ENCODE peak calls at places on chromosomes 4 and X, in five cellular contexts. R is dorsolateral prefrontal cortex, E is brain microvascular endothelial cell, M is endothelial cell, I is B cell. X is an unnamed sample.

GRCh38 chrX:1451251-1451675 is 1.4 kb downstream of the ASMTL start:
- DNase-seq in M (no peak), E (no peak), R (no peak), I (peak), X (peak)

GRCh38 chrX:9940397-9940796 is 26.8 kb upstream of the CLDN34 start:
- DNase-seq in E (peak), R (peak), I (no peak), M (no peak), X (no peak)

GRCh38 chr4:103451341-103451740 is 253.2 kb upstream of the CENPE start:
- DNase-seq in E (no peak), M (no peak), I (no peak), R (no peak), X (no peak)

GRCh38 chrX:2928127-2928582 is 984 bp downstream of the ARSD start:
- DNase-seq in R (no peak), E (peak), I (peak), M (peak), X (no peak)

GRCh38 chr4:113026556-113026955 is 22.9 kb upstream of the ANK2 start:
- DNase-seq in E (peak), R (no peak), M (no peak), I (no peak), X (no peak)

GRCh38 chr4:42654606-42655005 is 2.3 kb downstream of the ATP8A1 start:
- DNase-seq in I (no peak), R (no peak), E (peak), M (no peak), X (peak)

GRCh38 chr4:145935253-145936141 is 3.1 kb downstream of the ZNF827 start:
- DNase-seq in R (no peak), E (no peak), M (peak), I (peak), X (peak)

GRCh38 chrX:47361538-47362511 is 8.6 kb upstream of the ZNF157 start:
- DNase-seq in I (peak), E (peak), R (peak), M (peak), X (peak)

GRCh38 chr4:138311771-138312535 is 69.8 kb upstream of the SLC7A11 start:
- DNase-seq in R (no peak), M (no peak), E (no peak), I (no peak), X (no peak)

GRCh38 chrX:10089378-10089795 is 67.4 kb upstream of the CLCN4 start:
- DNase-seq in E (no peak), I (no peak), R (no peak), M (no peak), X (no peak)

GRCh38 chr4:47654972-47655693 is 170.1 kb downstream of the ATP10D start:
- DNase-seq in E (no peak), R (no peak), I (no peak), M (no peak), X (no peak)

GRCh38 chrX:136219893-136220292 is 31.3 kb downstream of the MAP7D3 start:
- DNase-seq in R (no peak), M (no peak), E (no peak), I (no peak), X (no peak)

GRCh38 chrX:155148724-155149537 is 67.3 kb upstream of the VBP1 start:
- DNase-seq in R (no peak), I (peak), E (peak), M (peak), X (peak)

GRCh38 chr4:54657194-54657555 is 582 bp upstream of the KIT start:
- DNase-seq in E (no peak), I (no peak), R (no peak), M (peak), X (peak)

GRCh38 chrX:30308263-30309138 is 689 bp downstream of the NR0B1 start:
- DNase-seq in M (peak), R (no peak), I (no peak), E (no peak), X (peak)

GRCh38 chr4:184443318-184443717 is 31.0 kb downstream of the IRF2 start:
- DNase-seq in M (no peak), E (no peak), I (no peak), R (no peak), X (no peak)

GRCh38 chrX:46922601-46923000 is 10.4 kb downstream of the JADE3 start:
- DNase-seq in R (no peak), M (no peak), I (no peak), E (no peak), X (no peak)

GRCh38 chr4:78361621-78362120 is 189.9 kb upstream of the ANXA3 start:
- DNase-seq in I (no peak), M (no peak), R (no peak), E (no peak), X (no peak)

GRCh38 chrX:97522307-97522706 is 638.6 kb downstream of the RPA4 start:
- DNase-seq in I (no peak), R (no peak), M (no peak), E (no peak), X (no peak)

GRCh38 chr4:136342666-136343065 is 1189.6 kb downstream of the PCDH18 start:
- DNase-seq in R (no peak), E (no peak), I (no peak), M (no peak), X (no peak)

GRCh38 chr4:59818656-59819055 is 1381.5 kb upstream of the ADGRL3 start:
- DNase-seq in E (no peak), I (peak), R (no peak), M (no peak), X (peak)

GRCh38 chr4:110005461-110006056 is 92.9 kb downstream of the EGF start:
- DNase-seq in R (no peak), E (peak), M (no peak), I (peak), X (peak)

GRCh38 chr4:159169903-159170302 is 67.0 kb downstream of the RAPGEF2 start:
- DNase-seq in I (no peak), E (no peak), R (no peak), M (no peak), X (no peak)

GRCh38 chrX:47573334-47574095 is 8.7 kb upstream of the TIMP1 start:
- DNase-seq in M (peak), I (no peak), E (no peak), R (no peak), X (no peak)

GRCh38 chr4:89800527-89801103 is 36.3 kb downstream of the SNCA start:
- DNase-seq in E (peak), R (no peak), I (no peak), M (no peak), X (no peak)

GRCh38 chr4:174865418-174865985 is 36.5 kb upstream of the GLRA3 start:
- DNase-seq in I (no peak), M (no peak), E (no peak), R (no peak), X (no peak)

GRCh38 chr4:41331224-41331623 is 74.5 kb downstream of the UCHL1 start:
- DNase-seq in M (no peak), E (no peak), I (no peak), R (no peak), X (no peak)

GRCh38 chrX:55057691-55058249 is 17.1 kb upstream of the PAGE2B start:
- DNase-seq in R (no peak), I (peak), M (peak), E (peak), X (peak)

GRCh38 chrX:2610246-2611170 is 80.6 kb upstream of the CD99 start:
- DNase-seq in R (no peak), M (no peak), I (no peak), E (no peak), X (no peak)

GRCh38 chr4:13164783-13165371 is 319.3 kb downstream of the RAB28 start:
- DNase-seq in I (no peak), E (no peak), M (no peak), R (no peak), X (no peak)

GRCh38 chr4:77931452-77932135 is 69.0 kb downstream of the MRPL1 start:
- DNase-seq in I (no peak), M (no peak), E (peak), R (no peak), X (no peak)

GRCh38 chrX:70479197-70479969 is 34.7 kb downstream of the DLG3 start:
- DNase-seq in E (peak), R (no peak), I (no peak), M (no peak), X (no peak)

GRCh38 chrX:140764401-140764919 is 54.9 kb downstream of the LINC00632 start:
- DNase-seq in E (peak), R (no peak), M (peak), I (no peak), X (no peak)

GRCh38 chr4:1239141-1239948 is 9.6 kb downstream of the CTBP1 start:
- DNase-seq in R (no peak), M (no peak), E (no peak), I (no peak), X (no peak)

GRCh38 chrX:17500145-17500579 is 125.2 kb downstream of the NHS start:
- DNase-seq in E (peak), R (no peak), I (no peak), M (no peak), X (no peak)

GRCh38 chr4:150209140-150209829 is 131.0 kb downstream of the DCLK2 start:
- DNase-seq in M (peak), E (peak), R (no peak), I (peak), X (peak)

GRCh38 chr4:143431526-143432257 is 81.8 kb upstream of the SMARCA5 start:
- DNase-seq in I (no peak), E (no peak), M (no peak), R (no peak), X (no peak)

GRCh38 chrX:67673741-67674274 is 130.0 kb downstream of the AR start:
- DNase-seq in M (no peak), R (no peak), E (no peak), I (no peak), X (no peak)

GRCh38 chrX:82945332-82945731 is 562.8 kb upstream of the POU3F4 start:
- DNase-seq in I (no peak), R (no peak), M (no peak), E (no peak), X (no peak)
- TF ChIP-seq CTCF in I (no peak), R (no peak), M (no peak), E (no peak), X (no peak)

DNA sequence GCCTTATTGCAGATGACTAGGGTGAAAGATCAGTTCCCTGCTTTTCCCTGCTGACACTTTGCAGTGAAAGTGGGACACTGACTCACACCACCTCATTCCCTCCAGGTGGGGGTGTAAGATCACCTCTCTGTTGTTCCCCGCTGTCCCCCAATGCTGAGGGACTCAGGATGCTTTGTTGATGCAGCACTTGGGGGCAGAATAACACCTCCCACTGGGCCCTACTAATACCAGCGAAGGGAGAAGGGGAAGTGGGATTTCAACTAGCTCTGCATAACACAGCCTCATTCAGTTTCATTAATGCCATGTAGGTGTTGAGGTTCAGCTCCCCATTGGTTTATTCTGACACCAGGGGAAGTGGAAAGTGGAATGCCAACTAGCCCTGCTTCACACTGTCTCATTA is 43.6 kb upstream of the IL1RAPL2 start:
- DNase-seq in E (no peak), I (no peak), R (no peak), M (no peak), X (no peak)
- TF ChIP-seq CTCF in E (no peak), I (no peak), R (no peak), M (no peak), X (no peak)

DNA sequence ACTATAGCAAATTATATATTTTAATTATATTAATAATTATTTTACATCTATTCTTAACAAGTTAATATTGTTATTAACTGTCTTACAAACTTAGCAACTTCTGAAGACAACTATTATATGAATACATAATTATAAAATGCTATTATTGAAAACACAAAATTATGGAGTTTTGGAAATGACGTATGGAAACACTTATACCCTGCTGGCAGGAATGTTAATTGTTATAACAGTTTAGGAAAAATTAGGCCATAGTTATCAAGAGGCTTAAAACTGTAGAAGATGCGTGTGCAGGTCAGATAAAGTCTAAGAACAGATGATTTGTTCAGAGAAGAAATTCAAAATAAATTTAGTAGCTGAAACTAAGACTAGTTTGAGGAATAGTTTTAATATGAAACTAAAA is 211.7 kb downstream of the FAT4 start:
- DNase-seq in E (no peak), I (no peak), R (no peak), M (no peak), X (no peak)
- TF ChIP-seq CTCF in E (no peak), I (no peak), R (no peak), M (peak), X (no peak)

DNA sequence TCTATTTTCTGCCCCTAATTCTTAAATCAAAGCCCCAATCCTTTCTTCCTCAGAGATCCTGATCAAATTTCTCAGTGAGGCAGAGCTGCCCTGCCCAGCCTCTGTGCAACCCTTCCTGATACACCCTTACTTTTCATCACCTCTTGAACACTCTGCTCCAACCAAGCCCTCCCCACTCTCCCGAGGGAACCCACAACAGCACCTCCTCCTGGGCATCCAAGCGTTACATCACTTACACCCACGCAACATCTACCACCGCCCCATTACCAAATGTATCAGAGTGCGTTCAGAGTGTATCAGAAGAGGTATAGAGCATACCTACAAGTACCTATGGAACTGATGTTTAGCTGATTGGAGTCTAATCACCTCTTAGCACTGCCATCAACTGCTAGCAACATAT is 186.5 kb downstream of the RAP1GDS1 start:
- DNase-seq in E (no peak), M (no peak), I (peak), R (no peak), X (no peak)
- TF ChIP-seq CTCF in E (peak), M (no peak), I (no peak), R (no peak), X (no peak)